ENCODE peak calls at places on chromosomes 13 and 19, in nine cellular contexts. One of them, this sample, is unnamed.

GRCh38 chr13:20359335-20359734 is 127.2 kb upstream of the GJB6 start:
- DNase-seq in mesendoderm: no peak
- DNase-seq in right cardiac atrium: no peak
- DNase-seq in Peyer's patch: no peak
- DNase-seq in adrenal gland: no peak
- DNase-seq in SJSA1: peak; percentile 76
- DNase-seq in effector memory CD4-positive, alpha-beta T cell: no peak
- DNase-seq in PC-3: peak; percentile 98
- DNase-seq in cardiac muscle cell: peak; percentile 97
- DNase-seq in this sample: peak; percentile 100

GRCh38 chr19:47273313-47274070 is 1.2 kb upstream of the INAFM1 start:
- DNase-seq in SJSA1: peak; percentile 86
- DNase-seq in Peyer's patch: peak; percentile 94
- DNase-seq in adrenal gland: peak; percentile 96
- DNase-seq in effector memory CD4-positive, alpha-beta T cell: peak; percentile 74
- DNase-seq in cardiac muscle cell: peak; percentile 97
- DNase-seq in PC-3: peak; percentile 79
- DNase-seq in mesendoderm: peak; percentile 97
- DNase-seq in right cardiac atrium: peak; percentile 95
- DNase-seq in this sample: peak; percentile 82

GRCh38 chr19:30406220-30406944 is 34.2 kb downstream of the ZNF536 start:
- DNase-seq in Peyer's patch: no peak
- DNase-seq in SJSA1: peak; percentile 11
- DNase-seq in adrenal gland: peak; percentile 54
- DNase-seq in effector memory CD4-positive, alpha-beta T cell: no peak
- DNase-seq in mesendoderm: peak; percentile 44
- DNase-seq in cardiac muscle cell: no peak
- DNase-seq in PC-3: no peak
- DNase-seq in right cardiac atrium: no peak
- DNase-seq in this sample: no peak

GRCh38 chr13:32594339-32594738 is 8.1 kb downstream of the PDS5B start:
- DNase-seq in SJSA1: no peak
- DNase-seq in right cardiac atrium: no peak
- DNase-seq in PC-3: peak; percentile 52
- DNase-seq in Peyer's patch: no peak
- DNase-seq in effector memory CD4-positive, alpha-beta T cell: no peak
- DNase-seq in cardiac muscle cell: peak; percentile 25
- DNase-seq in mesendoderm: no peak
- DNase-seq in adrenal gland: no peak
- DNase-seq in this sample: no peak

GRCh38 chr13:53041968-53042485 is 13.4 kb downstream of the OLFM4 start:
- DNase-seq in effector memory CD4-positive, alpha-beta T cell: no peak
- DNase-seq in adrenal gland: no peak
- DNase-seq in SJSA1: no peak
- DNase-seq in Peyer's patch: no peak
- DNase-seq in right cardiac atrium: no peak
- DNase-seq in PC-3: no peak
- DNase-seq in mesendoderm: no peak
- DNase-seq in cardiac muscle cell: no peak
- DNase-seq in this sample: no peak

GRCh38 chr19:58357798-58358145 is 4.5 kb upstream of the A1BG start:
- DNase-seq in adrenal gland: no peak
- DNase-seq in right cardiac atrium: no peak
- DNase-seq in mesendoderm: no peak
- DNase-seq in SJSA1: no peak
- DNase-seq in Peyer's patch: no peak
- DNase-seq in cardiac muscle cell: no peak
- DNase-seq in PC-3: no peak
- DNase-seq in effector memory CD4-positive, alpha-beta T cell: no peak
- DNase-seq in this sample: no peak

GRCh38 chr13:23570099-23570926 is at the start of gene TNFRSF19:
- DNase-seq in Peyer's patch: no peak
- DNase-seq in mesendoderm: peak; percentile 91
- DNase-seq in effector memory CD4-positive, alpha-beta T cell: no peak
- DNase-seq in adrenal gland: peak; percentile 61
- DNase-seq in cardiac muscle cell: peak; percentile 84
- DNase-seq in PC-3: peak; percentile 35
- DNase-seq in SJSA1: no peak
- DNase-seq in right cardiac atrium: peak; percentile 82
- DNase-seq in this sample: peak; percentile 29

GRCh38 chr13:40986328-40986856 is 32.7 kb downstream of the ELF1 start:
- DNase-seq in effector memory CD4-positive, alpha-beta T cell: no peak
- DNase-seq in mesendoderm: no peak
- DNase-seq in right cardiac atrium: no peak
- DNase-seq in cardiac muscle cell: peak; percentile 32
- DNase-seq in Peyer's patch: no peak
- DNase-seq in adrenal gland: no peak
- DNase-seq in SJSA1: no peak
- DNase-seq in PC-3: peak; percentile 71
- DNase-seq in this sample: no peak

GRCh38 chr13:66660013-66660804 is 569.9 kb downstream of the PCDH9 start:
- DNase-seq in right cardiac atrium: no peak
- DNase-seq in mesendoderm: no peak
- DNase-seq in Peyer's patch: no peak
- DNase-seq in PC-3: peak; percentile 59
- DNase-seq in cardiac muscle cell: peak; percentile 54
- DNase-seq in SJSA1: peak; percentile 16
- DNase-seq in adrenal gland: peak; percentile 31
- DNase-seq in effector memory CD4-positive, alpha-beta T cell: no peak
- DNase-seq in this sample: peak; percentile 58

GRCh38 chr19:17678836-17679235 is 9.3 kb downstream of the UNC13A start:
- DNase-seq in right cardiac atrium: no peak
- DNase-seq in mesendoderm: no peak
- DNase-seq in PC-3: no peak
- DNase-seq in Peyer's patch: no peak
- DNase-seq in SJSA1: no peak
- DNase-seq in adrenal gland: no peak
- DNase-seq in effector memory CD4-positive, alpha-beta T cell: no peak
- DNase-seq in cardiac muscle cell: no peak
- DNase-seq in this sample: no peak

GRCh38 chr19:31583148-31583547 is 233.9 kb upstream of the TSHZ3 start:
- DNase-seq in mesendoderm: no peak
- DNase-seq in adrenal gland: no peak
- DNase-seq in effector memory CD4-positive, alpha-beta T cell: no peak
- DNase-seq in Peyer's patch: no peak
- DNase-seq in cardiac muscle cell: peak; percentile 32
- DNase-seq in SJSA1: peak; percentile 14
- DNase-seq in right cardiac atrium: no peak
- DNase-seq in PC-3: no peak
- DNase-seq in this sample: no peak

GRCh38 chr19:31591258-31591657 is 242.0 kb upstream of the TSHZ3 start:
- DNase-seq in mesendoderm: peak; percentile 19
- DNase-seq in SJSA1: no peak
- DNase-seq in Peyer's patch: no peak
- DNase-seq in effector memory CD4-positive, alpha-beta T cell: no peak
- DNase-seq in PC-3: no peak
- DNase-seq in right cardiac atrium: no peak
- DNase-seq in adrenal gland: no peak
- DNase-seq in cardiac muscle cell: no peak
- DNase-seq in this sample: no peak

GRCh38 chr19:31586282-31586681 is 237.0 kb upstream of the TSHZ3 start:
- DNase-seq in mesendoderm: no peak
- DNase-seq in right cardiac atrium: no peak
- DNase-seq in PC-3: no peak
- DNase-seq in cardiac muscle cell: no peak
- DNase-seq in Peyer's patch: no peak
- DNase-seq in adrenal gland: no peak
- DNase-seq in effector memory CD4-positive, alpha-beta T cell: no peak
- DNase-seq in SJSA1: peak; percentile 65
- DNase-seq in this sample: no peak

GRCh38 chr19:31592456-31592855 is 243.2 kb upstream of the TSHZ3 start:
- DNase-seq in PC-3: no peak
- DNase-seq in cardiac muscle cell: no peak
- DNase-seq in mesendoderm: no peak
- DNase-seq in SJSA1: no peak
- DNase-seq in right cardiac atrium: no peak
- DNase-seq in Peyer's patch: no peak
- DNase-seq in adrenal gland: no peak
- DNase-seq in effector memory CD4-positive, alpha-beta T cell: no peak
- DNase-seq in this sample: no peak

DNA sequence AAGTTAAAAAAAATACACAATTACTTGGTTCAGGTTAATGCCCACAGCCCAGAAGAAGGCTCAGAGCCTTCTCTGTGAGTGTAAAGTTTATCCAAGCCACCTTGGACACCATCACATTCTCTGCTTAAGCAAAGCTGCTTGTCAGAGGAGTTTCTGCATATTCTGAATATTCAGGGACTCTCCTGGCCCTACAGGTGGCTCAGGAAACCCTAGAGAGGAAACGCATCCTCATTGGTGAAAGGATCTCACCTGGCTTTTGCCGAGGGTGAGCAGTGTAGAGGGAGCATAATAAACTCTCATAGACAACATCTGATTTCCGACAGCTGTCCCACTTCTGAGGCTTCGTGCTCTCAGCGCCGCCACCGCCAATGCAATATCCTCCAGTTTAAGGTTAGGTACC is 239.9 kb upstream of the TSHZ3 start:
- DNase-seq in effector memory CD4-positive, alpha-beta T cell: no peak
- DNase-seq in cardiac muscle cell: no peak
- DNase-seq in mesendoderm: peak; percentile 8
- DNase-seq in Peyer's patch: no peak
- DNase-seq in SJSA1: no peak
- DNase-seq in adrenal gland: no peak
- DNase-seq in PC-3: no peak
- DNase-seq in right cardiac atrium: no peak
- DNase-seq in this sample: no peak
- H3K4me1 ChIP-seq in effector memory CD4-positive, alpha-beta T cell: no peaks in the 10 kb centered on the region
- H3K4me1 ChIP-seq in cardiac muscle cell: no peaks in the 10 kb centered on the region
- H3K4me1 ChIP-seq in mesendoderm: no peaks in the 10 kb centered on the region
- H3K4me1 ChIP-seq in Peyer's patch: no peaks in the 10 kb centered on the region
- H3K4me1 ChIP-seq in SJSA1: peaks cover 17% of the 10 kb centered on the region
- H3K4me1 ChIP-seq in adrenal gland: no peaks in the 10 kb centered on the region
- H3K4me1 ChIP-seq in PC-3: no peaks in the 10 kb centered on the region
- H3K4me1 ChIP-seq in right cardiac atrium: no peaks in the 10 kb centered on the region
- H3K4me1 ChIP-seq in this sample: no peaks in the 10 kb centered on the region

DNA sequence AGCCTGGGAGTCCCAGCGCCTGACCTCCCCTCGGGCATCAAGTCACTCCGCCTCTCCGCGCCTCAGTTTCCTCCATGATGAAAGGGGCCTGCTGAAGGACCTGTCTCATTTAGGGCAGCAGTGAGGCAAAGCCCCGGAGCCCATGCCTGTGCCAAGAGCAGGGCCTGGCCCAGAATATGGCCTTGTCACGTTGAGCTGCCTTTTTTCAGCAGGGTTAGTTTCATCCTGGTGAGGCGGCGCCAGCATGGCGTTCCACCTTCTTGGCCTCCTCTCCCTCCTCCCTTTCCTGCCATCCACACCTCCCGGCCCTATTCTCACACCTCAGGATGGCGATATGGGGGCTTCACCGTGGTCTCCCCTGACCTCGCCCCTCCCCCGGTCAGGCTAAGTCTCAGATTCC is 30.2 kb downstream of the PAK4 start:
- DNase-seq in effector memory CD4-positive, alpha-beta T cell: no peak
- DNase-seq in adrenal gland: no peak
- DNase-seq in PC-3: no peak
- DNase-seq in right cardiac atrium: no peak
- DNase-seq in cardiac muscle cell: no peak
- DNase-seq in SJSA1: no peak
- DNase-seq in mesendoderm: no peak
- DNase-seq in Peyer's patch: no peak
- DNase-seq in this sample: no peak
- H3K27ac ChIP-seq in effector memory CD4-positive, alpha-beta T cell: no peak overlapping the region
- H3K27ac ChIP-seq in adrenal gland: no peak overlapping the region
- H3K27ac ChIP-seq in PC-3: no peak overlapping the region
- H3K27ac ChIP-seq in right cardiac atrium: no peak overlapping the region
- H3K27ac ChIP-seq in cardiac muscle cell: peak overlapping the region; percentile 68
- H3K27ac ChIP-seq in SJSA1: no peak overlapping the region
- H3K27ac ChIP-seq in mesendoderm: no peak overlapping the region
- H3K27ac ChIP-seq in Peyer's patch: no peak overlapping the region
- H3K27ac ChIP-seq in this sample: no peak overlapping the region

GRCh38 chr19:48814895-48815294 is 4.1 kb upstream of the BCAT2 start:
- DNase-seq in PC-3: no peak
- DNase-seq in Peyer's patch: no peak
- DNase-seq in adrenal gland: no peak
- DNase-seq in effector memory CD4-positive, alpha-beta T cell: no peak
- DNase-seq in mesendoderm: peak; percentile 45
- DNase-seq in cardiac muscle cell: no peak
- DNase-seq in SJSA1: no peak
- DNase-seq in right cardiac atrium: no peak
- DNase-seq in this sample: no peak

GRCh38 chr19:48810151-48810550 is 678 bp downstream of the BCAT2 start:
- DNase-seq in cardiac muscle cell: no peak
- DNase-seq in effector memory CD4-positive, alpha-beta T cell: no peak
- DNase-seq in PC-3: no peak
- DNase-seq in SJSA1: no peak
- DNase-seq in mesendoderm: no peak
- DNase-seq in adrenal gland: no peak
- DNase-seq in Peyer's patch: no peak
- DNase-seq in right cardiac atrium: no peak
- DNase-seq in this sample: no peak

GRCh38 chr19:48815870-48816501 is 5.2 kb upstream of the BCAT2 start:
- DNase-seq in adrenal gland: peak; percentile 79
- DNase-seq in cardiac muscle cell: no peak
- DNase-seq in Peyer's patch: no peak
- DNase-seq in mesendoderm: peak; percentile 35
- DNase-seq in SJSA1: no peak
- DNase-seq in PC-3: no peak
- DNase-seq in effector memory CD4-positive, alpha-beta T cell: no peak
- DNase-seq in right cardiac atrium: no peak
- DNase-seq in this sample: no peak

GRCh38 chr19:48812094-48812929 is 1.5 kb upstream of the BCAT2 start:
- DNase-seq in adrenal gland: peak; percentile 93
- DNase-seq in Peyer's patch: peak; percentile 91
- DNase-seq in mesendoderm: peak; percentile 96
- DNase-seq in right cardiac atrium: peak; percentile 90
- DNase-seq in cardiac muscle cell: peak; percentile 88
- DNase-seq in effector memory CD4-positive, alpha-beta T cell: no peak
- DNase-seq in SJSA1: peak; percentile 43
- DNase-seq in PC-3: peak; percentile 31
- DNase-seq in this sample: peak; percentile 39

GRCh38 chr19:48813123-48813911 is 2.5 kb upstream of the BCAT2 start:
- DNase-seq in cardiac muscle cell: no peak
- DNase-seq in Peyer's patch: no peak
- DNase-seq in SJSA1: no peak
- DNase-seq in mesendoderm: peak; percentile 58
- DNase-seq in right cardiac atrium: no peak
- DNase-seq in PC-3: no peak
- DNase-seq in adrenal gland: no peak
- DNase-seq in effector memory CD4-positive, alpha-beta T cell: no peak
- DNase-seq in this sample: no peak
- H3K4me1 ChIP-seq in cardiac muscle cell: peaks cover 7% of the 10 kb centered on the region
- H3K4me1 ChIP-seq in Peyer's patch: peaks cover 3% of the 10 kb centered on the region
- H3K4me1 ChIP-seq in SJSA1: peaks cover 21% of the 10 kb centered on the region
- H3K4me1 ChIP-seq in mesendoderm: no peaks in the 10 kb centered on the region
- H3K4me1 ChIP-seq in right cardiac atrium: no peaks in the 10 kb centered on the region
- H3K4me1 ChIP-seq in PC-3: peaks cover 8% of the 10 kb centered on the region
- H3K4me1 ChIP-seq in adrenal gland: peaks cover 19% of the 10 kb centered on the region
- H3K4me1 ChIP-seq in effector memory CD4-positive, alpha-beta T cell: no peaks in the 10 kb centered on the region
- H3K4me1 ChIP-seq in this sample: no peaks in the 10 kb centered on the region

DNA sequence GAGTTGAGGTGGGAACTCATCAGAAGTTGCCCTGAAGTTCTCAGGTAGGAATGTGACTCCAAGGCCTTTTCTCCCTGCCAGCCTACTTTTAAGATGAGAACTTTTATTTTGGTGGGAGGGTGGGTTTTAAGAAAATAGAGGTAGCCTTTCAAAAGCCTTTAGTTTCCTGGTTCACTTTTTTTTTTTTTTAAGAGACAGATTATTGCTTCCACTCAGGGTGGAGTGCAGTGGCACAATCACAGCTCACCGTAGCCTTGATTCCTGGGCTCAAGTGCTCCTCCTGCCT is 3.0 kb downstream of the C19orf67 start:
- DNase-seq in SJSA1: no peak
- DNase-seq in right cardiac atrium: no peak
- DNase-seq in cardiac muscle cell: no peak
- DNase-seq in mesendoderm: no peak
- DNase-seq in effector memory CD4-positive, alpha-beta T cell: no peak
- DNase-seq in adrenal gland: no peak
- DNase-seq in Peyer's patch: no peak
- DNase-seq in PC-3: no peak
- DNase-seq in this sample: no peak
- H3K27ac ChIP-seq in SJSA1: no peak overlapping the region
- H3K27ac ChIP-seq in right cardiac atrium: no peak overlapping the region
- H3K27ac ChIP-seq in cardiac muscle cell: no peak overlapping the region
- H3K27ac ChIP-seq in mesendoderm: no peak overlapping the region
- H3K27ac ChIP-seq in effector memory CD4-positive, alpha-beta T cell: peak overlapping the region; percentile 39
- H3K27ac ChIP-seq in adrenal gland: no peak overlapping the region
- H3K27ac ChIP-seq in Peyer's patch: no peak overlapping the region
- H3K27ac ChIP-seq in PC-3: no peak overlapping the region
- H3K27ac ChIP-seq in this sample: no peak overlapping the region

This sample was measured in foreskin keratinocyte.